ENCODE peak calls at places on chromosome 19, in six cellular contexts. V is fibroblast of pulmonary artery; X is cardiac muscle cell; Y is neural progenitor cell; F is small intestine; H is effector memory CD4-positive, alpha-beta T cell. W is an unnamed sample.
A peak's percentile ranks its signal among the peaks of the same experiment; 100 is the strongest.

GRCh38 chr19:51511353-51511752 is 9.8 kb upstream of the SIGLEC12 start:
- DNase-seq in V (no peak), X (no peak), Y (peak; percentile 10), F (no peak), H (no peak), W (no peak)

GRCh38 chr19:34274827-34275625 is 20.7 kb downstream of the GARRE1 start:
- DNase-seq in V (peak; percentile 94), X (no peak), Y (no peak), F (no peak), H (no peak), W (no peak)

GRCh38 chr19:38351865-38352395 is 16.3 kb downstream of the CATSPERG start:
- DNase-seq in V (no peak), X (no peak), Y (no peak), F (no peak), H (no peak), W (no peak)

GRCh38 chr19:2270157-2270571 is 11.8 kb downstream of the PEAK3 start:
- DNase-seq in V (no peak), X (no peak), Y (peak; percentile 37), F (no peak), H (no peak), W (peak; percentile 49)

GRCh38 chr19:29615891-29616425 is 9.9 kb downstream of the POP4 start:
- DNase-seq in V (no peak), X (no peak), Y (no peak), F (no peak), H (no peak), W (no peak)

GRCh38 chr19:46958542-46958941 is 61.1 kb upstream of the NPAS1 start:
- DNase-seq in V (peak; percentile 81), X (no peak), Y (peak; percentile 24), F (no peak), H (no peak), W (no peak)

GRCh38 chr19:33819875-33820781 is 23.5 kb downstream of the KCTD15 start:
- DNase-seq in V (peak; percentile 88), X (peak; percentile 63), Y (peak; percentile 80), F (peak; percentile 58), H (peak; percentile 41), W (no peak)

GRCh38 chr19:34808566-34808965 is 35.6 kb upstream of the ZNF599 start:
- DNase-seq in V (peak; percentile 72), X (no peak), Y (no peak), F (no peak), H (no peak), W (no peak)

DNA sequence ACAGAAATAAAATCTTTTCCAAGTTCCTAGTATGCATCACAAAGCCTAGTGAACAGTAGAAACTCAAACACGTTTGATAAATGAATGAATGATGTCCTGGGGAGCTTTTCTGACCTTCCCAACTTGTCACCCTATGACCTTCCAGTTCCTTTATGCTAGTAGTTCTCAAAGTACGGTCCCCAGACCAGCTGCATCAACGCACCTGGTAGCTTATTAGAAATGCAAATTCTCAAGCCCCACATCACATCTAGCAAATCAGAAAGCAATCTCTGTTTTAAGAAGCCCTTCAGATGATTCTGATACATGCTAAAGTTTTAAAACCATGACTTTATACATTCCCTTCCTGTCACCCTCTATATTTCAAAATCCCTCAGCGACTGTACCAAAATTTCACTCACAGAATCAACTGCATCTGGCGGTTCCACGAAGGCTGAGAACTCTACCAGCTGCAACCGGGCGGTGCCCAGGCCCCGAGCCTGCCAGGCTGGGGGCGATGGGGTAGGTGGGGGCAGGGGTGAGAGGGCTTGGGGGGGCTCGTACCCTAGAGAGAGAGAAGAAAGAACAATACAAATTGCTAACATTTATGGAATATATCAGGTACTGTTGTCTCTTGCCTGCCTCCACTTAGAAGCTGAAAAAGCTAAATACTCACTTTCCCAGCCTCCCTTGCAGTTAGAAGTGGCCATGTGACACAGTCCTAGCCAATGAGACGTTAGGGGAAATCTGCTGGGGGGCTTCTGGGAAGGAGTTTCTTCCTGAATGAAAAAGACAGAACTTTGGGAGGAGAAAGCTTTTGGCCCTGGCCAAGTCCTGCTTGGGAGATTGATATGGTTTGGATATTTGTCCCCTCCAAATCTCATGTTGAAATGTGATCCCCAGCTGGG is 13.3 kb downstream of the CD37 start:
- DNase-seq in V (no peak), X (no peak), Y (no peak), F (no peak), H (no peak), W (no peak)
- H3K4me3 ChIP-seq in V (no peak overlapping the region), X (no peak overlapping the region), Y (no peak overlapping the region), F (no peak overlapping the region), H (no peak overlapping the region), W (no peak overlapping the region)

GRCh38 chr19:30968210-30968609 is 381.0 kb downstream of the TSHZ3 start:
- DNase-seq in V (no peak), X (no peak), Y (peak; percentile 13), F (no peak), H (no peak), W (no peak)
- H3K4me3 ChIP-seq in V (no peak overlapping the region), X (no peak overlapping the region), Y (no peak overlapping the region), F (no peak overlapping the region), H (no peak overlapping the region), W (no peak overlapping the region)

GRCh38 chr19:55697698-55698097 is 22.7 kb downstream of the EPN1 start:
- DNase-seq in V (no peak), X (no peak), Y (no peak), F (no peak), H (no peak), W (no peak)
- H3K4me3 ChIP-seq in V (no peak overlapping the region), X (no peak overlapping the region), Y (no peak overlapping the region), F (no peak overlapping the region), H (no peak overlapping the region), W (no peak overlapping the region)

GRCh38 chr19:15250635-15250993 is 18.4 kb upstream of the EPHX3 start:
- DNase-seq in V (no peak), X (no peak), Y (no peak), F (no peak), H (no peak), W (no peak)

GRCh38 chr19:15248648-15249559 is 16.7 kb upstream of the EPHX3 start:
- DNase-seq in V (peak; percentile 91), X (no peak), Y (no peak), F (peak; percentile 82), H (no peak), W (no peak)

GRCh38 chr19:15251010-15251748 is 18.9 kb upstream of the EPHX3 start:
- DNase-seq in V (peak; percentile 74), X (no peak), Y (no peak), F (no peak), H (no peak), W (no peak)

GRCh38 chr19:15249560-15249874 is 17.3 kb upstream of the EPHX3 start:
- DNase-seq in V (no peak), X (no peak), Y (no peak), F (no peak), H (no peak), W (no peak)

GRCh38 chr19:15249912-15250634 is 17.8 kb upstream of the EPHX3 start:
- DNase-seq in V (peak; percentile 95), X (no peak), Y (peak; percentile 24), F (no peak), H (no peak), W (no peak)
- H3K4me3 ChIP-seq in V (no peak overlapping the region), X (no peak overlapping the region), Y (no peak overlapping the region), F (no peak overlapping the region), H (no peak overlapping the region), W (no peak overlapping the region)

GRCh38 chr19:10583021-10583776 is 3.9 kb downstream of the AP1M2 start:
- DNase-seq in V (no peak), X (no peak), Y (no peak), F (no peak), H (no peak), W (no peak)

GRCh38 chr19:10577951-10578350 is 9.2 kb downstream of the AP1M2 start:
- DNase-seq in V (no peak), X (no peak), Y (no peak), F (no peak), H (no peak), W (no peak)

GRCh38 chr19:10575011-10575716 is 6.4 kb upstream of the CDKN2D start:
- DNase-seq in V (no peak), X (no peak), Y (no peak), F (no peak), H (no peak), W (no peak)

GRCh38 chr19:10586396-10586795 is 716 bp downstream of the AP1M2 start:
- DNase-seq in V (no peak), X (no peak), Y (no peak), F (no peak), H (no peak), W (no peak)

DNA sequence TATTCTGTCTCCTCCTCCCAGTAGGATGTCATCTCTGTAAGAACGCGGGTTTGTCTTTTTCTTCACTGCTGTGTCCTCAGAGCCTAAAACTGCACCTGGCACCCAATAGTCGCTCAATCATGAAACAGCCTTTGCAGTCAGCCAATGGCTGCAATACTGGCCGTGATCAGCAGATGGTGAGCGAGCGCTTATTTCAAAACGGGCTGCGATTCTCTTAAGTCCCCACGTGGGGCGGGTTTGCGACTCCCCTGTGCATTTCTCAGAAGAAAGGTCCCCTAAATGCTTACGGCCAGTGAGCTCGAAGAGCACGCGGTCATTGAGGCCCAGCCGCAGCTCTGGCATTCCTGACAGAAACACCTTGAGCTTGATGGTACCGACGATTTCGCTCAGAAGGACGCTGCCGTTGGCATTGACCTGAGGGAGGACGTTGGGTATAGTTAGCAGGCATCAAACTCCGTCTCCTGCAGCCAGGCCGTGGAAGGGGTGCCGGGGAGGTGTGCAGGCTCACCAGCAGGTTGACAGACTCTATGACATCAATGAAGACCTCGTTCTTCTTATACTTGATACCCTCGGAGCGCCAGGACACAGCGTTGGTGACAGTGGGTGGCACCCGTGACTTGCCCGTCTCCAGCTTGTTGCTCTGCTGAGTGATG is 6.0 kb downstream of the AP1M2 start:
- DNase-seq in V (peak; percentile 94), X (peak; percentile 95), Y (peak; percentile 97), F (peak; percentile 88), H (peak; percentile 75), W (peak; percentile 85)
- H3K4me3 ChIP-seq in V (no peak overlapping the region), X (no peak overlapping the region), Y (no peak overlapping the region), F (no peak overlapping the region), H (no peak overlapping the region), W (no peak overlapping the region)

GRCh38 chr19:58181902-58182576 is 822 bp upstream of the ZNF274 start:
- DNase-seq in V (peak; percentile 50), X (peak; percentile 55), Y (peak; percentile 47), F (peak; percentile 46), H (peak; percentile 28), W (peak; percentile 17)
- H3K4me3 ChIP-seq in V (peak overlapping the region; percentile 87), X (peak overlapping the region; percentile 91), Y (peak overlapping the region; percentile 96), F (peak overlapping the region; percentile 82), H (peak overlapping the region; percentile 88), W (peak overlapping the region; percentile 87)

GRCh38 chr19:7853760-7854107 is 20.5 kb downstream of the PRR36 start:
- DNase-seq in V (no peak), X (no peak), Y (no peak), F (no peak), H (no peak), W (no peak)
- H3K4me3 ChIP-seq in V (no peak overlapping the region), X (no peak overlapping the region), Y (no peak overlapping the region), F (no peak overlapping the region), H (no peak overlapping the region), W (no peak overlapping the region)

GRCh38 chr19:53909471-53910169 is 542 bp downstream of the CACNG7 start:
- DNase-seq in V (no peak), X (no peak), Y (peak; percentile 32), F (no peak), H (no peak), W (no peak)
- H3K4me3 ChIP-seq in V (peak overlapping the region; percentile 68), X (peak overlapping the region; percentile 27), Y (peak overlapping the region; percentile 99), F (no peak overlapping the region), H (no peak overlapping the region), W (no peak overlapping the region)